ENCODE peak calls at places on chromosomes 3 and 15, in ten cellular contexts. Q, L, S, I, K, P, A, W, N and V are unnamed samples.
A peak's percentile ranks its signal among the peaks of the same experiment; 100 is the strongest.

GRCh38 chr3:195123196-195123805 is 147.7 kb downstream of the XXYLT1 start:
- DNase-seq in A (no peak), S (no peak), P (no peak), N (no peak), Q (no peak), W (no peak), K (no peak), L (no peak), I (no peak), V (no peak)

GRCh38 chr3:126438186-126438585 is 37.5 kb downstream of the ZXDC start:
- DNase-seq in I (no peak), L (no peak), N (no peak), K (no peak), Q (no peak), W (no peak), A (no peak), S (no peak), P (no peak), V (no peak)

GRCh38 chr3:4042869-4043268 is 243.6 kb downstream of the LRRN1 start:
- DNase-seq in K (no peak), Q (no peak), W (no peak), A (no peak), S (no peak), L (no peak), P (no peak), N (no peak), I (no peak), V (no peak)

GRCh38 chr15:48602358-48603122 is 43.0 kb downstream of the FBN1 start:
- DNase-seq in L (no peak), N (no peak), S (no peak), I (peak; percentile 90), P (no peak), W (no peak), K (no peak), A (peak; percentile 61), Q (peak; percentile 85), V (peak; percentile 11)

GRCh38 chr15:37921527-37922385 is 12.7 kb upstream of the TMCO5A start:
- DNase-seq in S (no peak), Q (peak; percentile 27), P (no peak), N (no peak), L (no peak), A (no peak), I (no peak), W (no peak), K (no peak), V (peak; percentile 45)

GRCh38 chr15:50257924-50258323 is 7.6 kb downstream of the HDC start:
- DNase-seq in K (peak; percentile 87), A (no peak), P (no peak), N (peak; percentile 7), S (peak; percentile 83), L (no peak), Q (peak; percentile 84), I (peak; percentile 36), W (no peak), V (peak; percentile 47)

GRCh38 chr15:39153718-39154117 is 427.2 kb upstream of the THBS1 start:
- DNase-seq in N (no peak), A (no peak), L (no peak), W (no peak), S (no peak), K (no peak), Q (no peak), I (no peak), P (no peak), V (no peak)

GRCh38 chr3:138594150-138594934 is at the start of gene CEP70:
- DNase-seq in P (peak; percentile 81), A (peak; percentile 73), Q (peak; percentile 98), N (peak; percentile 93), L (peak; percentile 88), K (no peak), I (peak; percentile 97), S (peak; percentile 84), W (peak; percentile 76), V (no peak)

GRCh38 chr3:44893097-44893496 is 18.7 kb downstream of the TGM4 start:
- DNase-seq in P (no peak), K (no peak), S (no peak), N (no peak), I (peak; percentile 71), Q (peak; percentile 57), W (no peak), L (no peak), A (no peak), V (no peak)

GRCh38 chr3:172753125-172753524 is 2.6 kb downstream of the ECT2 start:
- DNase-seq in N (no peak), Q (no peak), P (no peak), I (no peak), A (no peak), K (no peak), W (no peak), L (no peak), S (no peak), V (no peak)

GRCh38 chr3:10017636-10018292 is 8.5 kb upstream of the FANCD2 start:
- DNase-seq in A (no peak), L (no peak), Q (peak; percentile 61), W (no peak), S (peak; percentile 60), K (peak; percentile 18), I (peak; percentile 52), P (no peak), N (no peak), V (no peak)

GRCh38 chr3:185796431-185797107 is 28.3 kb downstream of the IGF2BP2 start:
- DNase-seq in I (peak; percentile 43), S (no peak), K (no peak), Q (peak; percentile 54), W (no peak), P (no peak), A (no peak), N (peak; percentile 35), L (no peak), V (no peak)

GRCh38 chr15:64622410-64623260 is 152.8 kb downstream of the RBPMS2 start:
- DNase-seq in Q (no peak), K (no peak), N (no peak), A (no peak), S (no peak), P (peak; percentile 33), L (peak; percentile 89), W (peak; percentile 11), I (no peak), V (no peak)

GRCh38 chr15:85307687-85308045 is 72.7 kb upstream of the AKAP13 start:
- DNase-seq in P (no peak), Q (no peak), W (no peak), L (no peak), S (no peak), I (no peak), N (no peak), K (no peak), A (no peak), V (no peak)

GRCh38 chr15:45377630-45378148 is 655 bp downstream of the GATM start:
- DNase-seq in W (no peak), N (no peak), S (no peak), P (no peak), A (no peak), L (peak; percentile 10), I (no peak), Q (peak; percentile 1), K (no peak), V (no peak)

GRCh38 chr3:163587342-163587741 is 1491.0 kb downstream of the SI start:
- DNase-seq in A (no peak), P (no peak), S (no peak), L (no peak), N (no peak), Q (no peak), I (no peak), K (no peak), W (no peak), V (no peak)

GRCh38 chr3:59386165-59386564 is 336.3 kb upstream of the CFAP20DC start:
- DNase-seq in S (no peak), N (no peak), W (no peak), P (peak; percentile 55), Q (no peak), K (peak; percentile 40), A (no peak), I (no peak), L (peak; percentile 87), V (peak; percentile 10)

GRCh38 chr15:61339526-61339925 is 110.4 kb upstream of the RORA start:
- DNase-seq in W (no peak), A (no peak), L (no peak), N (no peak), Q (no peak), K (no peak), I (no peak), S (no peak), P (no peak), V (no peak)

GRCh38 chr15:82040862-82041261 is 5.0 kb downstream of the MEX3B start:
- DNase-seq in S (peak; percentile 8), W (no peak), I (no peak), P (no peak), A (no peak), Q (no peak), K (no peak), L (no peak), N (peak; percentile 41), V (peak; percentile 53)

GRCh38 chr3:53102601-53103147 is 27.6 kb downstream of the RFT1 start:
- DNase-seq in W (no peak), N (no peak), L (peak; percentile 48), P (no peak), I (no peak), A (no peak), K (no peak), Q (peak; percentile 53), S (peak; percentile 36), V (peak; percentile 88)

GRCh38 chr3:30124435-30125390 is 481.7 kb upstream of the TGFBR2 start:
- DNase-seq in W (no peak), S (no peak), A (no peak), I (peak; percentile 64), L (no peak), K (no peak), P (no peak), N (peak; percentile 52), Q (peak; percentile 73), V (no peak)

GRCh38 chr15:47812436-47813109 is 95.3 kb downstream of the SEMA6D start:
- DNase-seq in P (peak; percentile 8), Q (peak; percentile 83), L (peak; percentile 82), W (no peak), A (no peak), S (no peak), N (no peak), K (no peak), I (peak; percentile 47), V (no peak)

GRCh38 chr3:47746264-47746663 is 35.4 kb downstream of the SMARCC1 start:
- DNase-seq in K (no peak), L (peak; percentile 54), I (no peak), N (no peak), W (no peak), A (no peak), S (no peak), Q (no peak), P (no peak), V (no peak)

GRCh38 chr3:37026851-37027250 is 33.5 kb downstream of the MLH1 start:
- DNase-seq in P (no peak), Q (no peak), N (no peak), L (no peak), W (no peak), A (no peak), I (no peak), K (no peak), S (no peak), V (no peak)

GRCh38 chr15:67880651-67881182 is 40.9 kb upstream of the RNU6-1 start:
- DNase-seq in W (no peak), Q (peak; percentile 43), I (peak; percentile 34), A (no peak), N (peak; percentile 65), P (no peak), K (peak; percentile 87), L (no peak), S (peak; percentile 93), V (peak; percentile 44)

GRCh38 chr3:58090351-58090750 is 82.1 kb downstream of the FLNB start:
- DNase-seq in S (no peak), P (no peak), K (no peak), A (no peak), W (no peak), I (no peak), N (no peak), Q (peak; percentile 54), L (no peak), V (no peak)

GRCh38 chr3:64220161-64220560 is 5.1 kb downstream of the PRICKLE2 start:
- DNase-seq in A (no peak), S (no peak), P (no peak), Q (peak; percentile 65), K (no peak), W (no peak), I (peak; percentile 87), N (no peak), L (no peak), V (no peak)

GRCh38 chr3:43497905-43498365 is 123.9 kb downstream of the ANO10 start:
- DNase-seq in I (peak; percentile 50), N (no peak), S (no peak), K (no peak), L (no peak), W (no peak), Q (peak; percentile 50), A (no peak), P (no peak), V (peak; percentile 41)